ENCODE peak calls at places on chromosomes 16 and 17, in four cellular contexts. One of them, this sample, is unnamed.

GRCh38 chr17:59409336-59410048 is 78.0 kb downstream of the YPEL2 start:
- DNase-seq in astrocyte of the cerebellum: no peak
- DNase-seq in WTC11: no peak
- DNase-seq in GM13977: no peak
- DNase-seq in this sample: no peak

GRCh38 chr17:5901731-5902660 is 168.2 kb upstream of the WSCD1 start:
- DNase-seq in GM13977: no peak
- DNase-seq in astrocyte of the cerebellum: no peak
- DNase-seq in WTC11: no peak
- DNase-seq in this sample: no peak

GRCh38 chr16:54801445-54801844 is 129.2 kb upstream of the IRX5 start:
- DNase-seq in GM13977: no peak
- DNase-seq in WTC11: no peak
- DNase-seq in astrocyte of the cerebellum: no peak
- DNase-seq in this sample: no peak

GRCh38 chr17:81260641-81261040 is 21.5 kb downstream of the NDUFAF8 start:
- DNase-seq in GM13977: no peak
- DNase-seq in astrocyte of the cerebellum: no peak
- DNase-seq in WTC11: no peak
- DNase-seq in this sample: no peak

GRCh38 chr17:15341385-15341849 is at the start of gene TEKT3:
- DNase-seq in WTC11: peak
- DNase-seq in astrocyte of the cerebellum: peak
- DNase-seq in GM13977: no peak
- DNase-seq in this sample: no peak

GRCh38 chr17:55444471-55445441 is 23.1 kb upstream of the MMD start:
- DNase-seq in WTC11: no peak
- DNase-seq in GM13977: no peak
- DNase-seq in astrocyte of the cerebellum: no peak
- DNase-seq in this sample: no peak

GRCh38 chr17:12631076-12631475 is 34.6 kb upstream of the MYOCD start:
- DNase-seq in astrocyte of the cerebellum: no peak
- DNase-seq in GM13977: no peak
- DNase-seq in WTC11: no peak
- DNase-seq in this sample: no peak

GRCh38 chr17:79438045-79438444 is 172.8 kb downstream of the RBFOX3 start:
- DNase-seq in astrocyte of the cerebellum: no peak
- DNase-seq in GM13977: no peak
- DNase-seq in WTC11: no peak
- DNase-seq in this sample: no peak

GRCh38 chr17:28394717-28395116 is 11.3 kb downstream of the SLC46A1 start:
- DNase-seq in WTC11: no peak
- DNase-seq in GM13977: no peak
- DNase-seq in astrocyte of the cerebellum: no peak
- DNase-seq in this sample: no peak

GRCh38 chr17:63358111-63358839 is 87.8 kb downstream of the CYB561 start:
- DNase-seq in GM13977: no peak
- DNase-seq in WTC11: no peak
- DNase-seq in astrocyte of the cerebellum: peak
- DNase-seq in this sample: peak

GRCh38 chr16:82824408-82824807 is 197.6 kb downstream of the CDH13 start:
- DNase-seq in astrocyte of the cerebellum: no peak
- DNase-seq in WTC11: no peak
- DNase-seq in GM13977: no peak
- DNase-seq in this sample: no peak

GRCh38 chr16:68128577-68129305 is 43.6 kb downstream of the NFATC3 start:
- DNase-seq in GM13977: no peak
- DNase-seq in astrocyte of the cerebellum: peak
- DNase-seq in WTC11: no peak
- DNase-seq in this sample: peak

GRCh38 chr17:34443832-34444469 is 80.9 kb upstream of the CCL1 start:
- DNase-seq in astrocyte of the cerebellum: no peak
- DNase-seq in GM13977: peak
- DNase-seq in WTC11: peak
- DNase-seq in this sample: no peak

GRCh38 chr17:44940321-44940720 is 7.3 kb downstream of the KIF18B start:
- DNase-seq in GM13977: no peak
- DNase-seq in astrocyte of the cerebellum: peak
- DNase-seq in WTC11: no peak
- DNase-seq in this sample: no peak

GRCh38 chr16:20853981-20854620 is 46.1 kb downstream of the DCUN1D3 start:
- DNase-seq in GM13977: no peak
- DNase-seq in astrocyte of the cerebellum: no peak
- DNase-seq in WTC11: no peak
- DNase-seq in this sample: no peak

GRCh38 chr16:84303023-84303422 is 8.3 kb downstream of the WFDC1 start:
- DNase-seq in GM13977: no peak
- DNase-seq in WTC11: no peak
- DNase-seq in astrocyte of the cerebellum: no peak
- DNase-seq in this sample: no peak

GRCh38 chr17:59765038-59765437 is 57.6 kb downstream of the VMP1 start:
- DNase-seq in WTC11: no peak
- DNase-seq in astrocyte of the cerebellum: no peak
- DNase-seq in GM13977: no peak
- DNase-seq in this sample: no peak

GRCh38 chr17:34852614-34853013 is 108.6 kb downstream of the CCT6B start:
- DNase-seq in astrocyte of the cerebellum: no peak
- DNase-seq in GM13977: no peak
- DNase-seq in WTC11: no peak
- DNase-seq in this sample: no peak

GRCh38 chr17:69716571-69716970 is 302.1 kb downstream of the MAP2K6 start:
- DNase-seq in astrocyte of the cerebellum: peak
- DNase-seq in WTC11: no peak
- DNase-seq in GM13977: no peak
- DNase-seq in this sample: no peak

GRCh38 chr17:30554839-30555751 is 77.9 kb downstream of the GOSR1 start:
- DNase-seq in astrocyte of the cerebellum: no peak
- DNase-seq in GM13977: no peak
- DNase-seq in WTC11: peak
- DNase-seq in this sample: no peak

GRCh38 chr17:77893144-77894044 is 65.1 kb upstream of the TNRC6C start:
- DNase-seq in GM13977: no peak
- DNase-seq in astrocyte of the cerebellum: no peak
- DNase-seq in WTC11: no peak
- DNase-seq in this sample: no peak

GRCh38 chr16:79294568-79294967 is 306.0 kb downstream of the MAF start:
- DNase-seq in GM13977: no peak
- DNase-seq in astrocyte of the cerebellum: no peak
- DNase-seq in WTC11: no peak
- DNase-seq in this sample: no peak

GRCh38 chr17:32461853-32462617 is 17.7 kb downstream of the PSMD11 start:
- DNase-seq in astrocyte of the cerebellum: peak
- DNase-seq in GM13977: peak
- DNase-seq in WTC11: peak
- DNase-seq in this sample: no peak

GRCh38 chr17:68356520-68356919 is 65.2 kb downstream of the ARSG start:
- DNase-seq in astrocyte of the cerebellum: peak
- DNase-seq in GM13977: peak
- DNase-seq in WTC11: no peak
- DNase-seq in this sample: peak

GRCh38 chr16:81440888-81441663 is 3.5 kb upstream of the CMIP start:
- DNase-seq in GM13977: no peak
- DNase-seq in astrocyte of the cerebellum: no peak
- DNase-seq in WTC11: no peak
- DNase-seq in this sample: no peak

GRCh38 chr17:39937462-39937861 is 9.9 kb downstream of the LRRC3C start:
- DNase-seq in GM13977: no peak
- DNase-seq in astrocyte of the cerebellum: no peak
- DNase-seq in WTC11: no peak
- DNase-seq in this sample: no peak

GRCh38 chr16:51132484-51132883 is 18.6 kb downstream of the SALL1 start:
- DNase-seq in GM13977: no peak
- DNase-seq in WTC11: no peak
- DNase-seq in astrocyte of the cerebellum: no peak
- DNase-seq in this sample: no peak

GRCh38 chr17:50346313-50347086 is 574 bp downstream of the XYLT2 start:
- DNase-seq in GM13977: peak
- DNase-seq in WTC11: peak
- DNase-seq in astrocyte of the cerebellum: no peak
- DNase-seq in this sample: no peak

GRCh38 chr17:43851744-43852143 is 4.8 kb downstream of the CD300LG start:
- DNase-seq in GM13977: no peak
- DNase-seq in astrocyte of the cerebellum: no peak
- DNase-seq in WTC11: no peak
- DNase-seq in this sample: no peak

GRCh38 chr16:47310792-47311211 is 150.1 kb downstream of the ITFG1 start:
- DNase-seq in astrocyte of the cerebellum: no peak
- DNase-seq in WTC11: no peak
- DNase-seq in GM13977: peak
- DNase-seq in this sample: no peak

GRCh38 chr17:78474631-78475146 is 96.2 kb downstream of the PGS1 start:
- DNase-seq in WTC11: no peak
- DNase-seq in GM13977: peak
- DNase-seq in astrocyte of the cerebellum: no peak
- DNase-seq in this sample: no peak

GRCh38 chr17:17739388-17740066 is 58.3 kb downstream of the RAI1 start:
- DNase-seq in WTC11: no peak
- DNase-seq in GM13977: no peak
- DNase-seq in astrocyte of the cerebellum: no peak
- DNase-seq in this sample: no peak

GRCh38 chr17:9529033-9529748 is 46.4 kb downstream of the STX8 start:
- DNase-seq in WTC11: no peak
- DNase-seq in astrocyte of the cerebellum: peak
- DNase-seq in GM13977: peak
- DNase-seq in this sample: no peak

GRCh38 chr16:21267298-21267697 is 10.8 kb downstream of the CRYM start:
- DNase-seq in GM13977: no peak
- DNase-seq in astrocyte of the cerebellum: no peak
- DNase-seq in WTC11: no peak
- DNase-seq in this sample: no peak

GRCh38 chr17:59378621-59379194 is 47.3 kb downstream of the YPEL2 start:
- DNase-seq in GM13977: no peak
- DNase-seq in astrocyte of the cerebellum: no peak
- DNase-seq in WTC11: no peak
- DNase-seq in this sample: peak